ENCODE peak calls at places on chromosomes 13 and 19, in eight cellular contexts. Z is stimulated activated CD8-positive, alpha-beta memory T cell treated with anti-CD3 and anti-CD28 coated beads, Interleukin-4, amount 100 ng/mL, for 1 hour; S is caudate nucleus; C is tibial nerve; E is HTR-8/SVneo; O is GM06990; H is naive thymus-derived CD4-positive, alpha-beta T cell; T is left lung. B is an unnamed sample.

GRCh38 chr13:26558074-26558805 is 757 bp downstream of the WASF3 start:
- DNase-seq in O (no peak), S (no peak), H (no peak), E (no peak), C (no peak), T (no peak), Z (no peak), B (no peak)

GRCh38 chr19:57587529-57587928 is 3.6 kb downstream of the ZIK1 start:
- DNase-seq in O (no peak), H (no peak), C (no peak), T (no peak), E (no peak), S (no peak), Z (no peak), B (no peak)

GRCh38 chr13:28859069-28859468 is 38.9 kb downstream of the MTUS2 start:
- DNase-seq in T (no peak), E (no peak), Z (no peak), O (no peak), S (no peak), H (no peak), C (no peak), B (no peak)

GRCh38 chr13:84925443-84925842 is 873.8 kb downstream of the SLITRK6 start:
- DNase-seq in E (peak), O (no peak), H (no peak), T (no peak), S (no peak), Z (no peak), C (no peak), B (no peak)

GRCh38 chr13:69565334-69565733 is 542.3 kb upstream of the ATXN8OS start:
- DNase-seq in O (no peak), E (peak), H (no peak), Z (no peak), T (no peak), S (no peak), C (no peak), B (peak)

GRCh38 chr13:75788494-75788991 is 152.4 kb downstream of the LMO7 start:
- DNase-seq in Z (no peak), S (no peak), T (peak), E (peak), C (no peak), H (no peak), O (no peak), B (no peak)

GRCh38 chr13:111183087-111183645 is 68.1 kb downstream of the ARHGEF7 start:
- DNase-seq in E (no peak), Z (no peak), S (no peak), O (no peak), H (peak), T (no peak), C (no peak), B (no peak)

GRCh38 chr13:41179593-41180250 is 14.6 kb downstream of the KBTBD7 start:
- DNase-seq in S (no peak), E (no peak), T (no peak), Z (no peak), C (no peak), H (no peak), O (peak), B (no peak)

GRCh38 chr13:23567792-23568480 is 2.3 kb upstream of the TNFRSF19 start:
- DNase-seq in E (no peak), H (no peak), O (no peak), Z (no peak), C (no peak), S (no peak), T (no peak), B (no peak)

GRCh38 chr19:19268453-19269385 is 4.4 kb downstream of the TM6SF2 start:
- DNase-seq in Z (no peak), T (no peak), O (no peak), C (no peak), E (no peak), H (no peak), S (no peak), B (no peak)

GRCh38 chr13:40118337-40118736 is 462.9 kb downstream of the COG6 start:
- DNase-seq in E (no peak), T (no peak), O (no peak), C (no peak), H (no peak), S (no peak), Z (no peak), B (no peak)

GRCh38 chr19:38684078-38684861 is 36.8 kb downstream of the ACTN4 start:
- DNase-seq in T (peak), H (no peak), O (peak), Z (no peak), E (peak), C (no peak), S (no peak), B (peak)

GRCh38 chr13:51550151-51550550 is 34.1 kb upstream of the WDFY2 start:
- DNase-seq in C (no peak), Z (no peak), S (no peak), E (no peak), T (no peak), H (no peak), O (no peak), B (no peak)

GRCh38 chr13:104006625-104007061 is 940.4 kb upstream of the SLC10A2 start:
- DNase-seq in H (no peak), Z (no peak), C (no peak), E (no peak), S (peak), O (no peak), T (no peak), B (no peak)

GRCh38 chr19:28388988-28389387 is 824.0 kb downstream of the UQCRFS1 start:
- DNase-seq in S (no peak), Z (no peak), E (no peak), H (no peak), C (no peak), T (no peak), O (no peak), B (no peak)

GRCh38 chr19:1752009-1752756 is 1.1 kb upstream of the ONECUT3 start:
- DNase-seq in C (no peak), E (no peak), S (no peak), T (no peak), Z (no peak), H (no peak), O (no peak), B (no peak)

GRCh38 chr19:39263912-39264305 is 4.3 kb upstream of the IFNL2 start:
- DNase-seq in H (no peak), O (no peak), Z (no peak), S (no peak), T (no peak), C (no peak), E (no peak), B (no peak)

GRCh38 chr13:98232456-98232855 is 55.4 kb upstream of the RNF113B start:
- DNase-seq in E (no peak), Z (no peak), T (no peak), C (no peak), S (no peak), O (no peak), H (no peak), B (no peak)

GRCh38 chr13:43835701-43836100 is 43.8 kb downstream of the CCDC122 start:
- DNase-seq in Z (no peak), S (no peak), H (no peak), O (no peak), T (no peak), C (no peak), E (no peak), B (no peak)

GRCh38 chr13:114088863-114089262 is 43.6 kb downstream of the RASA3 start:
- DNase-seq in T (no peak), C (no peak), Z (no peak), S (no peak), E (no peak), O (no peak), H (no peak), B (no peak)

GRCh38 chr19:50510121-50510670 is 795 bp downstream of the JOSD2 start:
- DNase-seq in T (peak), S (peak), Z (no peak), E (no peak), C (no peak), H (no peak), O (no peak), B (no peak)

GRCh38 chr19:45498411-45499195 is at the start of gene PPM1N:
- DNase-seq in S (peak), T (no peak), H (peak), Z (no peak), C (no peak), E (no peak), O (peak), B (no peak)

GRCh38 chr19:39133431-39134270 is 8.1 kb downstream of the PAK4 start:
- DNase-seq in Z (no peak), E (no peak), O (no peak), S (no peak), H (no peak), T (peak), C (no peak), B (no peak)

GRCh38 chr13:45623516-45624090 is 8.1 kb upstream of the ERICH6B start:
- DNase-seq in Z (no peak), C (no peak), E (no peak), S (no peak), O (no peak), T (no peak), H (peak), B (peak)

GRCh38 chr13:110442946-110443632 is 118.4 kb downstream of the RAB20 start:
- DNase-seq in S (no peak), T (no peak), O (no peak), C (no peak), H (no peak), E (peak), Z (no peak), B (no peak)

GRCh38 chr19:15180451-15181390 is 20.1 kb downstream of the NOTCH3 start:
- DNase-seq in H (no peak), T (peak), E (no peak), O (no peak), S (no peak), C (no peak), Z (no peak), B (no peak)

GRCh38 chr19:28686741-28687140 is 526.2 kb downstream of the UQCRFS1 start:
- DNase-seq in T (no peak), O (no peak), C (no peak), Z (no peak), H (no peak), S (no peak), E (no peak), B (no peak)

GRCh38 chr13:48977973-48978372 is 2.3 kb downstream of the FNDC3A start:
- DNase-seq in E (no peak), H (no peak), S (no peak), O (no peak), T (no peak), C (no peak), Z (no peak), B (no peak)

GRCh38 chr19:48967346-48968178 is 2.5 kb downstream of the FTL start:
- DNase-seq in C (peak), Z (no peak), H (no peak), T (peak), E (no peak), O (no peak), S (no peak), B (no peak)

GRCh38 chr13:113669231-113669870 is 2.3 kb downstream of the GRK1 start:
- DNase-seq in C (no peak), T (peak), H (no peak), O (no peak), Z (no peak), S (no peak), E (no peak), B (no peak)